ENCODE peak calls at places on chromosomes 5 and 9, in ten cellular contexts. V is heart left ventricle, J is NCI-H345, L is NCI-H510A treated with DMSO at 0.1 percent for 48 hours, G is SW 1271, H is GM12892, W is spleen, B is T-helper 17 cell, U is anterior cingulate cortex, C is BJ. Y is an unnamed sample.

GRCh38 chr5:41790038-41790776 is 80.0 kb downstream of the OXCT1 start:
- DNase-seq in H (no peak), C (no peak), W (no peak), U (no peak), B (no peak), G (no peak), L (no peak), J (no peak), V (no peak), Y (no peak)

GRCh38 chr5:110288766-110289165 is 437.7 kb downstream of the TMEM232 start:
- DNase-seq in W (no peak), B (no peak), G (no peak), C (peak; percentile 88), V (no peak), L (no peak), J (no peak), U (no peak), H (no peak), Y (no peak)

GRCh38 chr5:160651682-160652645 is 200.0 kb downstream of the ATP10B start:
- DNase-seq in G (no peak), J (peak; percentile 96), U (no peak), B (no peak), C (no peak), H (no peak), L (no peak), V (no peak), W (no peak), Y (no peak)

GRCh38 chr9:9389904-9390303 is 1222.9 kb downstream of the PTPRD start:
- DNase-seq in V (no peak), J (no peak), C (no peak), B (no peak), L (no peak), W (no peak), H (no peak), G (no peak), U (no peak), Y (no peak)

GRCh38 chr5:45484781-45485180 is 211.4 kb downstream of the HCN1 start:
- DNase-seq in C (no peak), V (no peak), H (no peak), U (no peak), G (no peak), B (no peak), W (no peak), J (no peak), L (no peak), Y (no peak)

GRCh38 chr5:175718401-175719108 is 60.7 kb downstream of the HRH2 start:
- DNase-seq in H (no peak), L (peak; percentile 4), W (no peak), V (no peak), U (no peak), B (peak; percentile 31), G (no peak), C (no peak), J (peak; percentile 39), Y (no peak)

GRCh38 chr5:80941496-80941895 is 18.7 kb upstream of the RASGRF2 start:
- DNase-seq in V (no peak), C (no peak), L (no peak), H (no peak), U (no peak), B (no peak), J (no peak), W (no peak), G (no peak), Y (no peak)

GRCh38 chr9:89277454-89277853 is 33.5 kb upstream of the CKS2 start:
- DNase-seq in B (no peak), W (no peak), V (no peak), U (no peak), G (no peak), L (no peak), H (no peak), J (no peak), C (no peak), Y (no peak)

GRCh38 chr5:152819891-152820290 is 414.8 kb upstream of the NMUR2 start:
- DNase-seq in L (no peak), V (no peak), U (no peak), C (no peak), W (no peak), H (no peak), J (no peak), B (no peak), G (no peak), Y (no peak)

GRCh38 chr9:93267091-93267541 is 83.2 kb downstream of the WNK2 start:
- DNase-seq in H (no peak), G (no peak), U (no peak), V (no peak), B (no peak), C (no peak), J (no peak), L (no peak), W (peak; percentile 69), Y (no peak)

GRCh38 chr9:115291841-115292240 is 173.9 kb upstream of the TNC start:
- DNase-seq in J (no peak), C (no peak), W (no peak), H (no peak), V (no peak), L (no peak), U (no peak), B (no peak), G (no peak), Y (no peak)

GRCh38 chr5:5795074-5795779 is 372.8 kb downstream of the ICE1 start:
- DNase-seq in H (no peak), V (peak; percentile 63), W (no peak), B (no peak), C (no peak), G (no peak), J (no peak), U (no peak), L (no peak), Y (no peak)

GRCh38 chr5:55159763-55160492 is at the start of gene GPX8:
- DNase-seq in G (peak; percentile 63), U (no peak), C (peak; percentile 59), V (no peak), H (no peak), L (peak; percentile 75), W (no peak), J (peak; percentile 2), B (no peak), Y (peak; percentile 57)

GRCh38 chr5:4720831-4721230 is 419.3 kb upstream of the ADAMTS16 start:
- DNase-seq in J (no peak), V (no peak), L (no peak), W (no peak), C (no peak), U (no peak), B (no peak), H (no peak), G (no peak), Y (no peak)

GRCh38 chr9:6055213-6055612 is 39.8 kb upstream of the RANBP6 start:
- DNase-seq in B (peak; percentile 23), H (no peak), J (peak; percentile 70), G (peak; percentile 3), C (peak; percentile 56), U (no peak), W (no peak), V (no peak), L (peak; percentile 24), Y (no peak)

GRCh38 chr5:126483156-126483555 is 59.9 kb downstream of the GRAMD2B start:
- DNase-seq in B (no peak), W (no peak), L (no peak), C (no peak), G (no peak), J (no peak), V (no peak), U (no peak), H (no peak), Y (no peak)